ENCODE peak calls at places on chromosomes 13 and 19, in nine cellular contexts. W is naive thymus-derived CD4-positive, alpha-beta T cell; J is heart left ventricle; S is kidney; E is adrenal gland; G is cardiac muscle cell; D is PC-3; O is DND-41; V is uterus. X is an unnamed sample. For H3K4me1, the result is how much of the 10 kb centered on the place peaks cover.

GRCh38 chr19:45514376-45515051 is 7.2 kb downstream of the VASP start:
- DNase-seq in O (no peak), G (no peak), W (no peak), J (no peak), D (no peak), S (peak), V (no peak), E (no peak), X (no peak)

GRCh38 chr19:45492137-45492626 is 4.7 kb downstream of the RTN2 start:
- DNase-seq in W (no peak), V (no peak), E (no peak), J (no peak), D (no peak), G (no peak), S (no peak), O (no peak), X (no peak)

GRCh38 chr13:61170791-61171330 is 244.8 kb downstream of the PCDH20 start:
- DNase-seq in E (no peak), G (no peak), D (peak), W (no peak), J (no peak), O (no peak), S (peak), V (no peak), X (no peak)

GRCh38 chr13:20582026-20582425 is 15.1 kb downstream of the IFT88 start:
- DNase-seq in V (no peak), S (no peak), J (no peak), D (no peak), E (no peak), G (no peak), W (no peak), O (no peak), X (no peak)

GRCh38 chr13:71149498-71150363 is 717.3 kb downstream of the DACH1 start:
- DNase-seq in V (no peak), W (no peak), D (no peak), S (no peak), G (no peak), J (no peak), O (no peak), E (no peak), X (no peak)

GRCh38 chr13:107457686-107458085 is 757.6 kb downstream of the LIG4 start:
- DNase-seq in V (no peak), E (no peak), W (no peak), J (no peak), O (no peak), D (no peak), S (no peak), G (no peak), X (no peak)

GRCh38 chr19:2428027-2428690 is 773 bp upstream of the TIMM13 start:
- DNase-seq in E (peak), D (no peak), O (no peak), V (no peak), W (no peak), G (no peak), J (no peak), S (no peak), X (no peak)

GRCh38 chr13:49265822-49266221 is 18.1 kb downstream of the CDADC1 start:
- DNase-seq in E (no peak), V (no peak), W (no peak), S (no peak), O (no peak), G (no peak), D (no peak), J (no peak), X (no peak)

GRCh38 chr13:48890386-48890785 is 85.3 kb upstream of the FNDC3A start:
- DNase-seq in O (no peak), V (no peak), J (no peak), E (no peak), S (no peak), D (no peak), G (no peak), W (no peak), X (no peak)

GRCh38 chr19:8392017-8392591 is 1.9 kb downstream of the RAB11B start:
- DNase-seq in E (peak), V (no peak), S (peak), W (no peak), O (no peak), J (peak), G (no peak), D (no peak), X (peak)

GRCh38 chr13:23673354-23673753 is 103.1 kb downstream of the TNFRSF19 start:
- DNase-seq in S (no peak), E (no peak), J (no peak), O (no peak), D (peak), V (peak), W (no peak), G (no peak), X (peak)

GRCh38 chr19:39935262-39935661 is 828 bp upstream of the FCGBP start:
- DNase-seq in D (no peak), W (no peak), E (no peak), V (no peak), O (no peak), S (no peak), G (no peak), J (no peak), X (no peak)

GRCh38 chr19:28454083-28454482 is 758.9 kb downstream of the UQCRFS1 start:
- DNase-seq in S (no peak), G (no peak), D (no peak), J (no peak), E (no peak), O (no peak), W (no peak), V (no peak), X (no peak)

GRCh38 chr13:46232281-46232680 is 20.6 kb downstream of the LRRC63 start:
- DNase-seq in W (no peak), D (no peak), J (no peak), S (no peak), V (no peak), E (no peak), G (no peak), O (no peak), X (no peak)

GRCh38 chr13:60009300-60010248 is 154.2 kb downstream of the DIAPH3 start:
- DNase-seq in O (no peak), W (no peak), J (no peak), V (no peak), E (no peak), D (no peak), S (peak), G (no peak), X (no peak)

GRCh38 chr19:14118165-14119051 is 846 bp upstream of the PRKACA start:
- DNase-seq in W (peak), S (peak), D (no peak), G (peak), V (peak), O (peak), J (peak), E (peak), X (peak)

GRCh38 chr19:45079063-45079910 is at the start of gene GEMIN7:
- DNase-seq in G (peak), J (peak), W (peak), E (peak), V (peak), D (peak), O (peak), S (peak), X (peak)

GRCh38 chr19:40578442-40578908 is 1.8 kb downstream of the SHKBP1 start:
- DNase-seq in V (no peak), J (no peak), W (no peak), S (no peak), G (no peak), O (peak), D (peak), E (no peak), X (no peak)

GRCh38 chr13:73062368-73062767 is 3.6 kb downstream of the KLF5 start:
- DNase-seq in E (no peak), J (no peak), O (no peak), V (no peak), S (no peak), D (no peak), W (no peak), G (no peak), X (no peak)

GRCh38 chr13:73060251-73061160 is 1.7 kb downstream of the KLF5 start:
- DNase-seq in E (no peak), W (peak), S (no peak), V (peak), G (no peak), J (peak), D (peak), O (no peak), X (no peak)

GRCh38 chr13:73063166-73063565 is 4.4 kb downstream of the KLF5 start:
- DNase-seq in D (peak), J (no peak), E (no peak), O (no peak), W (no peak), V (no peak), S (no peak), G (no peak), X (no peak)

GRCh38 chr13:73059460-73060250 is 850 bp downstream of the KLF5 start:
- DNase-seq in D (peak), G (peak), J (peak), W (peak), S (peak), O (peak), E (no peak), V (peak), X (peak)

DNA sequence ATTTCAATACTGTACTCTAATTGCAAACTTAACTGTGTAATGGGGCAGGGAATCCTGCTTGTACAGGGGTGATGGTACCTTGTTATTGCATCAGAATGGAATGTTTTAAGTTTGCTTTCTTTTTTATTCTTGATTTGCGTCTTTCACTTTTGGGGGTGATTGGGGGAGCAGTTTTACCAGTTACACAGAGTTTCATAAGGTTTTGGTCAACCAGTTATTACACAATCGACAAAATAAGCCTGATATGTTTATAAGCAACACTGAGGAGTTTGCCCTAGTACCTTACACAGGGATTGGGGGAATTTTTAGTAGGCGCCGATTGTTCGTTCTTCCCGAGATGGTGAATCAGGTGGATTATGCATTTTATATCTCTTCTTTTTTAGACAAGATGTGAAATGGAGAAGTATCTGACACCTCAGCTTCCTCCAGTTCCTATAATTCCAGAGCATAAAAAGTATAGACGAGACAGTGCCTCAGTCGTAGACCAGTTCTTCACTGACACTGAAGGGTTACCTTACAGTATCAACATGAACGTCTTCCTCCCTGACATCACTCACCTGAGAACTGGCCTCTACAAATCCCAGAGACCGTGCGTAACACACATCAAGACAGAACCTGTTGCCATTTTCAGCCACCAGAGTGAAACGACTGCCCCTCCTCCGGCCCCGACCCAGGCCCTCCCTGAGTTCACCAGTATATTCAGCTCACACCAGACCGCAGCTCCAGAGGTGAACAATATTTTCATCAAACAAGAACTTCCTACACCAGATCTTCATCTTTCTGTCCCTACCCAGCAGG is 2.9 kb downstream of the KLF5 start:
- DNase-seq in V (no peak), E (no peak), J (no peak), G (no peak), O (no peak), S (no peak), D (no peak), W (no peak), X (no peak)
- H3K27ac ChIP-seq in V (no peak), E (no peak), J (no peak), G (no peak), O (no peak), S (no peak), D (peak), W (no peak), X (no peak)

GRCh38 chr13:95030948-95031347 is 270.3 kb downstream of the ABCC4 start:
- DNase-seq in V (no peak), O (no peak), E (no peak), D (no peak), J (no peak), G (no peak), W (no peak), S (no peak), X (no peak)

GRCh38 chr13:95025116-95025515 is 276.1 kb downstream of the ABCC4 start:
- DNase-seq in G (no peak), W (no peak), E (no peak), V (no peak), S (peak), J (no peak), O (no peak), D (no peak), X (no peak)

GRCh38 chr13:95023405-95023804 is 277.8 kb downstream of the ABCC4 start:
- DNase-seq in E (no peak), W (no peak), V (no peak), D (peak), G (no peak), O (no peak), J (no peak), S (no peak), X (no peak)

GRCh38 chr13:95032114-95032513 is 269.1 kb downstream of the ABCC4 start:
- DNase-seq in W (no peak), J (no peak), D (no peak), S (no peak), V (no peak), G (no peak), O (no peak), E (no peak), X (no peak)

GRCh38 chr13:95027638-95028037 is 273.6 kb downstream of the ABCC4 start:
- DNase-seq in E (no peak), G (no peak), J (no peak), W (no peak), V (no peak), D (no peak), O (no peak), S (no peak), X (no peak)
- H3K4me1 ChIP-seq in E (under half), G (under half), J (under half), W (under half), V (under half), D (under half), O (under half), S (under half), X (under half)

DNA sequence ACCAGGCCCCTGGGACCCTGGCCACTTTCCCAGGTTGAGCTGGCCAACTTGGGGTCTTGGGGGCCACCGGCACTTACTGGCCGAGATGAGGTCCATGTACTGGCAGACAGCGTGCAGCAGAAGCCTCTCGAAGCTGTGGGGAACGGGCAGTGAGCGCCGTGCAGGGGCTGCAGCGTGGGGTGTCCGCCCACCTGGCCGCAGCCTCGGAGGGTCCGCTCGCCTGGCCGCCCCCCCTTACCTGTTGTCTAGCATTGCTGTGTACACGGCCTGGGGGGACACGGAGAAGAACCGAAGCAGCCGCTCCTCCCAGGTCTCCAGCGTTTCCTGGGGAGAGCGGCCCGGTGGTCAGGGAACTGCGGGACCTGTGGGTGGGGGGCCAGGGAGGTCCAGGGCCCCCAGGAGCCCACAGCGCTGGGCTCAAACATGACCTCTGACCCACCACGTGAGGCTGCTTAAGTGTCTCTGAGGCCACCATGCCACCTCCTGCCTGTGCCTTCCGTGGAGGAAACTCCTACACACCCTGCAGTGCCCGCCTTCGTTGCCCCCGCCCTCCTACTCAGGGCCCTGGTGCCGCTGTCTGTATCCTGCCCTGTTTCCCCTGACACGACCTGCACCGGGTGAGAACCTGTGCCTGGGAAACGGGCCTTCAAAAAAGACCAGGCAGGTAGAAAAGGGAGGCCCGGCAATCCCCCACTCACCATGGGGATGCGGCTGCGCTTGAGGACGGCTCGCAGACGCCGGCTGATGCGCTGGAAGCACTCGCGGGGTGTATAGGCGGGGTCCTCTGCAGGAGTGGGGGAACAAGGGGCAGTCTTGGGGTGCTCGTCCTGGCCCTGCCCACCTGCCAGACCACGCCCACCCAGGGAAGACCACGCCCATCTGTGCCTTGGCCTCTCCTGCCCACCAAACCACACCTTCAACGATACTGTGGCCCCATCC is 6.3 kb downstream of the RNU6-9 start:
- DNase-seq in S (no peak), O (no peak), J (no peak), G (no peak), D (no peak), W (no peak), E (no peak), V (no peak), X (no peak)
- H3K27ac ChIP-seq in S (no peak), O (no peak), J (no peak), G (no peak), D (no peak), W (peak), E (no peak), V (no peak), X (no peak)

GRCh38 chr19:18223860-18224524 is 2.2 kb downstream of the PDE4C start:
- DNase-seq in S (peak), O (peak), W (no peak), E (no peak), D (peak), J (peak), V (peak), G (peak), X (no peak)

GRCh38 chr19:18220632-18221275 is 5.5 kb downstream of the PDE4C start:
- DNase-seq in S (no peak), E (no peak), O (no peak), D (no peak), G (no peak), J (no peak), W (no peak), V (no peak), X (no peak)

GRCh38 chr19:18224525-18225354 is 1.5 kb downstream of the PDE4C start:
- DNase-seq in W (peak), E (peak), J (peak), V (peak), D (peak), G (peak), O (no peak), S (peak), X (peak)

GRCh38 chr19:18219911-18220631 is 6.2 kb downstream of the PDE4C start:
- DNase-seq in W (no peak), G (no peak), V (no peak), D (no peak), J (no peak), S (no peak), E (no peak), O (no peak), X (no peak)

GRCh38 chr19:18221815-18222725 is 4.2 kb downstream of the PDE4C start:
- DNase-seq in J (no peak), D (no peak), W (no peak), G (no peak), E (no peak), V (no peak), S (no peak), O (no peak), X (no peak)
- H3K4me1 ChIP-seq in J (under half), D (under half), W (under half), G (under half), E (under half), V (under half), S (under half), O (under half), X (under half)

GRCh38 chr13:105334211-105334610 is 1201.3 kb downstream of the EFNB2 start:
- DNase-seq in W (no peak), D (no peak), O (no peak), E (no peak), V (no peak), S (no peak), J (no peak), G (no peak), X (no peak)
- H3K27ac ChIP-seq in W (no peak), D (no peak), O (no peak), E (no peak), V (no peak), S (no peak), J (no peak), G (no peak), X (no peak)

DNA sequence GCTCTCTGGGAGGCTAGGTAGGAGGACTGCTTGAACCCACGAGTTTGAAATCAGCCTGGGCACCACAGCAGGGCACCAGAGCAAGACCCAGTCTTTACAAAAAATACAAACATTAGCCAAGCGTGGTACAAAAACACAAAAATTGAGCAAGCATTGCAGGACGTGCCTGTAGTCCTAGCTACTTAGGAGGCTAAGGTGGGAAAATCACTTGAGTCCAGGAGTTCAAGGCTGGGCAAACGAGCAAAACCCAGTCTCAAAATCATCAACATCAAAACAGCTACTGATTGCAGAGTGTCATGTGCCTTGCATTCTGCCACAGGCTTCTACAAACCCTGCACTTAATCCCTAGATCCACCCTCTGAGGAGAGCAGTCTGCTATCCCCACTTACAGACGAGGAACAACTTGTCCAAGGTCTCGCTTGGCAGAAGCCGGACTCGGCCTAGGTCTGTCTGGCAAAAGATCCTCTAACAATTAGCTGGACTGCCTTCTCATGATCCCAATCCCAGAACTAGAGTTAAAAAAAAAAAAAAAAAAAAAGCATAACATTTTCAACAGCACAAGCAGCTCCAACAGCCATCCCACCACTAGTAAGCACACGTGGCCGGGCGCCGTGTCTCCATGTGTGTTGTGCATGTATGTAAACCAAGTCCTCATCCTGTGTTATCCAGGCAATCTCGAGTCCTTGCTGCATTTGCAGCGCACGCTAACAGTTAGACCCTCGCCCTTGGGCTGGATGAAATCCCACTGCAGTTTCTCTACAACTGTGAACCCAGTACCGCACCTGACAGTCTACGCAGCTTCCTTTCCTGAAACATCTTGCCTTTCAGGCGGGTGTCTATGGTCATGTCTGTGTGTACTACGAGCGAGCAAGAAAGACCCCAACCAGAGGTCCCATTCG is 2.0 kb downstream of the PPP6R1 start:
- DNase-seq in G (no peak), D (peak), O (no peak), S (no peak), W (no peak), E (no peak), V (no peak), J (no peak), X (no peak)
- H3K4me1 ChIP-seq in G (under half), D (half or more), O (half or more), S (under half), W (under half), E (half or more), V (under half), J (under half), X (under half)

GRCh38 chr13:98656223-98656622 is 79.3 kb upstream of the STK24 start:
- DNase-seq in E (no peak), S (no peak), V (no peak), W (no peak), D (no peak), J (no peak), G (no peak), O (no peak), X (no peak)

GRCh38 chr13:98652721-98653470 is 76.0 kb upstream of the STK24 start:
- DNase-seq in J (no peak), O (no peak), S (no peak), D (no peak), W (no peak), G (no peak), V (no peak), E (no peak), X (no peak)

GRCh38 chr13:98653471-98653985 is 76.6 kb upstream of the STK24 start:
- DNase-seq in V (peak), W (peak), O (peak), E (peak), G (peak), S (peak), D (peak), J (peak), X (peak)

GRCh38 chr13:98657506-98658085 is 80.7 kb upstream of the STK24 start:
- DNase-seq in W (no peak), S (no peak), E (no peak), J (no peak), D (no peak), G (no peak), V (no peak), O (no peak), X (no peak)

GRCh38 chr13:98658131-98658530 is 81.2 kb upstream of the STK24 start:
- DNase-seq in S (no peak), J (no peak), V (no peak), W (no peak), G (no peak), O (no peak), E (no peak), D (no peak), X (no peak)
- H3K27ac ChIP-seq in S (no peak), J (no peak), V (peak), W (no peak), G (no peak), O (no peak), E (no peak), D (peak), X (no peak)